ENCODE peak calls at places on chromosomes 16 and 17, in five cellular contexts. One of them, this sample, is unnamed.

GRCh38 chr16:14628806-14629611 is 1.1 kb downstream of the PARN start:
- DNase-seq in ovary: no peak
- DNase-seq in heart left ventricle: no peak
- DNase-seq in lower leg skin: no peak
- DNase-seq in NB4: no peak
- DNase-seq in this sample: no peak

GRCh38 chr16:12573730-12574383 is 229.8 kb downstream of the CPPED1 start:
- DNase-seq in lower leg skin: peak
- DNase-seq in heart left ventricle: no peak
- DNase-seq in NB4: peak
- DNase-seq in ovary: no peak
- DNase-seq in this sample: peak

GRCh38 chr16:74844041-74844826 is 69.6 kb upstream of the FA2H start:
- DNase-seq in lower leg skin: no peak
- DNase-seq in ovary: no peak
- DNase-seq in heart left ventricle: no peak
- DNase-seq in NB4: no peak
- DNase-seq in this sample: no peak

GRCh38 chr16:17359778-17360177 is 111.0 kb downstream of the XYLT1 start:
- DNase-seq in NB4: peak
- DNase-seq in ovary: no peak
- DNase-seq in heart left ventricle: no peak
- DNase-seq in lower leg skin: no peak
- DNase-seq in this sample: peak

GRCh38 chr17:58327363-58328194 is 1.0 kb downstream of the TSPOAP1 start:
- DNase-seq in ovary: no peak
- DNase-seq in lower leg skin: no peak
- DNase-seq in heart left ventricle: peak
- DNase-seq in NB4: no peak
- DNase-seq in this sample: no peak

GRCh38 chr17:57672205-57672632 is 72.9 kb downstream of the CCDC182 start:
- DNase-seq in heart left ventricle: no peak
- DNase-seq in NB4: peak
- DNase-seq in ovary: no peak
- DNase-seq in lower leg skin: peak
- DNase-seq in this sample: no peak

GRCh38 chr17:66115246-66115645 is 76.7 kb downstream of the CEP112 start:
- DNase-seq in lower leg skin: no peak
- DNase-seq in NB4: no peak
- DNase-seq in ovary: no peak
- DNase-seq in heart left ventricle: no peak
- DNase-seq in this sample: no peak

GRCh38 chr16:17345043-17345442 is 125.7 kb downstream of the XYLT1 start:
- DNase-seq in NB4: peak
- DNase-seq in heart left ventricle: no peak
- DNase-seq in ovary: no peak
- DNase-seq in lower leg skin: peak
- DNase-seq in this sample: peak

GRCh38 chr16:54180421-54181359 is 105.9 kb downstream of the IRX3 start:
- DNase-seq in NB4: no peak
- DNase-seq in ovary: no peak
- DNase-seq in lower leg skin: no peak
- DNase-seq in heart left ventricle: no peak
- DNase-seq in this sample: no peak

GRCh38 chr16:46961373-46962353 is 11.8 kb downstream of the DNAJA2 start:
- DNase-seq in heart left ventricle: no peak
- DNase-seq in lower leg skin: peak
- DNase-seq in ovary: no peak
- DNase-seq in NB4: peak
- DNase-seq in this sample: no peak

GRCh38 chr16:50781043-50781442 is 39.2 kb downstream of the CYLD start:
- DNase-seq in heart left ventricle: no peak
- DNase-seq in ovary: no peak
- DNase-seq in NB4: peak
- DNase-seq in lower leg skin: no peak
- DNase-seq in this sample: no peak

DNA sequence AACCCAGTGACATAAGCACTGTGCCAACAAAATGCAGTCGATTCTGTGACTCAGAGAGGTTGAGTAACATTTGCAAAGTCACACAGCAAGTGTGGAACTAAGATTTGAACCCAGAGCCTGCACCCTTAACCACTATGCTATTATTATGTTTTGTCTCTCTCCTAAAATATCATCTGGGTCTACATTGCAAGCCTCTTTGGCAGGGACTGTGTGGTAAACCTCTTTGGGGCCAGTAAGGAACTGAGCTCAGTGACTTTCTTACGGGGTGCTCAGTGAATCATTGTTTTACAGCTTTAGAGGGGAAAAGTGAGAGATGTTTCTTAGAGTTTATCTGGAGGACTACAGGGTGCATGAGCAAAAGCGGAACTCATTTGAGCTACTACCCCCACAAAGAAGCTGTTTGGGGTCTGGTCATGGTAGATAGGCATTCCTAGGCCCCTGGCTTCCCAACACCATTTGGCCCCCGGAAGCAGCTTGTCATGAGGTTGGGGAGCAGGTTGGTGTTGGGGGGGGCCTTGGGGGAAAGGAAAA is 9.8 kb downstream of the CIITA start:
- DNase-seq in ovary: no peak
- DNase-seq in NB4: no peak
- DNase-seq in lower leg skin: no peak
- DNase-seq in heart left ventricle: no peak
- DNase-seq in this sample: no peak
- H3K4me3 ChIP-seq in ovary: no peak
- H3K4me3 ChIP-seq in NB4: no peak
- H3K4me3 ChIP-seq in lower leg skin: no peak
- H3K4me3 ChIP-seq in heart left ventricle: no peak
- H3K4me3 ChIP-seq in this sample: no peak

DNA sequence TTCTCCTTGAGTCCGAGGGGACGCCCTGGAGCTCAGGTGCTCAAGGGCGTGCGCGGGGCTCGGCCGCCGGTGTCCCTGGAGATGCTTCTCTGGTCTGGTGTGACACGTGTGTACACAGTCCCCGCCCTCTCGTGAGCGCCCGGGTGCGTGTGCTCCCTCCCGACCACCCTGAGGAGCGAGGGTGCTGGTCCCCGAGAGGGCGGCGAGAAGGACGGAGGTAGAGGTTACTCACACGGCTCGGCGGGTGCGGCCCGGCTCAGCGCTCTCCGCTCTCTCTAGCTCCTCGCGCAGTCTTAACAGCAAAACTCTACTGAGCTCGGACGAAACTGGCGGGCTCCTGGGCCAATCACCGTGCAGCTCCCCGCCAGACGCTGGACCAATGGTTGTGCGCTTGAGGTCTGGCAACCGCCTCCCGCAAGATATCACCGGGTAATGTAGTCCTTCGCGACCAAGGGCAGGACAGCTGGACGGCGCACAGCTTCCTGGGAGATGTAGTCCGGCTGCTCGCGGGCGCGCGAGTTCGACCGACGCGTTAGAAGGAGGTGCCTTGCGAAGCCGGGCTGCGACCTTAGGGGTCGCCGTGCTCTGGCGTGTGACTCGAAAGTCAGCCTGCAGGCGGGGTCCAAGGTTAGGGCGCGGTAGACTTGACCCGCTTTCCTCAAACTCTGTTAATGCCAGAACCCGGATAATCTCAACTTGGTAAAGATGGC is at the start of gene SLC25A19:
- DNase-seq in lower leg skin: peak
- DNase-seq in heart left ventricle: peak
- DNase-seq in NB4: peak
- DNase-seq in ovary: peak
- DNase-seq in this sample: peak
- TF ChIP-seq CTCF in lower leg skin: no peak
- TF ChIP-seq CTCF in heart left ventricle: no peak
- TF ChIP-seq CTCF in NB4: peak
- TF ChIP-seq CTCF in ovary: no peak
- TF ChIP-seq CTCF in this sample: no peak

DNA sequence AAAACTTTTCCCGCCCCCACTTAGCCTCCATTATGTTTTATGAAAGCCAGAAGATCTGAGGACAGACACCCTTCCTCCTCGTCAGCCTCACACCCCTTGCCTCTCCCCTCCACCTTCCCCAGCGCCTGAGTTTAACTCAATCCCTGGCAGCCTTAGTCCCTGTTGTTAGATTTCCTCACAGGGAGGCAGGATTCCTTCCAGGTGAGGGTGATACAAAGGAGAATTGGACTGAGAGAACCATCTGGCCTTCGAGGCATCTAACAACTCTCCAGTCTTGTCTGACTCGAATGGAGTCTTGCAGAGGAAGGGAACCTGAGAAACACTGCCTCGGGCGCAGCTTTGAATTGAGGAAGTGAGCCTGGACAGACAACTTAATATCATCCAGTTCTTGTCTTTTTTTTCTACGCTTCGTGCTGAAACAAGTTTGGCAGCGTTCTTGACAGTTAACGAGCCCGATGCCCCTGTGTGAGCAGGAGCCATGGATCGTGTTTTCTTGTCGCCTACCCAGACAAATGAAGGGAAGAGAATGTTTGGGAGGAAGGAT is 1.3 kb upstream of the ZNF768 start:
- DNase-seq in NB4: peak
- DNase-seq in ovary: no peak
- DNase-seq in heart left ventricle: peak
- DNase-seq in lower leg skin: peak
- DNase-seq in this sample: peak
- TF ChIP-seq POLR2A in NB4: no peak
- TF ChIP-seq POLR2A in ovary: no peak
- TF ChIP-seq POLR2A in heart left ventricle: no peak
- TF ChIP-seq POLR2A in lower leg skin: no peak
- TF ChIP-seq POLR2A in this sample: no peak

DNA sequence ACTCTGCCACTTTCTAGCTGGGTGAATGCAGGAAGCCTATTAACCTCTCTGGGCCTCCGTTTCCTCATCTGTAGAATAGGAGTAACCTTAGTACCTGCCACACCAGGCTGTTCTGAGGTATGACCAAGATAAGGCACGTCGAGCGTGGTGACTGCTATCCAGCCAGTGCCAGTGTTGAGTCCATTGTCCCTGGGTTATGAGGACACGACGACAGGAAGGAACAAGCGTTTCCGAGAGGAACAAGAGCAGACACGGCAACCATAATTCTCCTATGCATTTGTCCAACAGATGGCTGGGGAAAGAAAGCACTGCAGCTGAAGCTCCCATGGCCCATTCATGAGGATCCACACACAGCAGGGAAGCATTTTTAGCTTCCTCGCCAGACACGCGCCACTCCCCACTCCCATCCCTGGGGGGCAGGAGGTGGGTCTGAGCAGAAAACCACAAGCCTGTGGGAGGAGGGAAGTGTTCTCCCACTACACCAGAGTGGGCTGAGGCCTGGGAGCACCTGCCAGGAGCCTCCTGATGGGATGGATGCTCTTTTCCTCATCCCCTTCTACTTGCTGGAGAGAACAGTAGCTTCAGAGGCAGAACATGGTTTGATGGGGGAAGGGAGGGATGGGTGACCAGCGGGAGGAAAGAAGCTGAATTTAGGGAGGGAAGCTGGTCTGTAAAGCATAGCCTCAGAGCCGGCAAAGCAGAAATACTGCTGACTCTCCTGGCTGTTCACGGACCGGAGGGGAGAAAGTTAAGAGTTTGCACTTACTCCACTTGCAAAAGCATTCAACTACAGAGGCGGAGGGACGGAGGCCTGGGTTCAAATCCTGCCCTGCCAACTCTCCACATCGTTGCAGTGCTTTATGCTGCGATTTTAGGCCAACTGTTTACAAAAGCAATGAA is 2.7 kb downstream of the COTL1 start:
- DNase-seq in lower leg skin: no peak
- DNase-seq in ovary: no peak
- DNase-seq in NB4: peak
- DNase-seq in heart left ventricle: no peak
- DNase-seq in this sample: no peak
- H3K4me3 ChIP-seq in lower leg skin: no peak
- H3K4me3 ChIP-seq in ovary: no peak
- H3K4me3 ChIP-seq in NB4: no peak
- H3K4me3 ChIP-seq in heart left ventricle: no peak
- H3K4me3 ChIP-seq in this sample: no peak

GRCh38 chr17:2094891-2095535 is 40.1 kb downstream of the HIC1 start:
- DNase-seq in lower leg skin: peak
- DNase-seq in heart left ventricle: peak
- DNase-seq in ovary: no peak
- DNase-seq in NB4: peak
- DNase-seq in this sample: peak
- TF ChIP-seq CTCF in lower leg skin: no peak
- TF ChIP-seq CTCF in heart left ventricle: peak
- TF ChIP-seq CTCF in ovary: no peak
- TF ChIP-seq CTCF in NB4: peak
- TF ChIP-seq CTCF in this sample: peak

GRCh38 chr16:8854298-8854948 is 14.4 kb downstream of the CARHSP1 start:
- DNase-seq in heart left ventricle: no peak
- DNase-seq in ovary: no peak
- DNase-seq in NB4: no peak
- DNase-seq in lower leg skin: no peak
- DNase-seq in this sample: no peak
- TF ChIP-seq POLR2A in heart left ventricle: no peak
- TF ChIP-seq POLR2A in ovary: no peak
- TF ChIP-seq POLR2A in NB4: no peak
- TF ChIP-seq POLR2A in lower leg skin: no peak
- TF ChIP-seq POLR2A in this sample: no peak

GRCh38 chr16:31714899-31715504 is 158.6 kb upstream of the ZNF267 start:
- DNase-seq in lower leg skin: peak
- DNase-seq in ovary: no peak
- DNase-seq in NB4: no peak
- DNase-seq in heart left ventricle: no peak
- DNase-seq in this sample: no peak

GRCh38 chr16:31713945-31714898 is 159.4 kb upstream of the ZNF267 start:
- DNase-seq in lower leg skin: peak
- DNase-seq in heart left ventricle: no peak
- DNase-seq in NB4: peak
- DNase-seq in ovary: no peak
- DNase-seq in this sample: peak

GRCh38 chr16:31713071-31713944 is 160.3 kb upstream of the ZNF267 start:
- DNase-seq in NB4: peak
- DNase-seq in ovary: peak
- DNase-seq in heart left ventricle: peak
- DNase-seq in lower leg skin: peak
- DNase-seq in this sample: peak

GRCh38 chr16:31718998-31719397 is 154.6 kb upstream of the ZNF267 start:
- DNase-seq in NB4: no peak
- DNase-seq in lower leg skin: no peak
- DNase-seq in heart left ventricle: no peak
- DNase-seq in ovary: no peak
- DNase-seq in this sample: no peak

GRCh38 chr16:31715915-31716314 is 157.7 kb upstream of the ZNF267 start:
- DNase-seq in heart left ventricle: no peak
- DNase-seq in NB4: no peak
- DNase-seq in ovary: no peak
- DNase-seq in lower leg skin: no peak
- DNase-seq in this sample: no peak
- H3K4me3 ChIP-seq in heart left ventricle: no peak
- H3K4me3 ChIP-seq in NB4: no peak
- H3K4me3 ChIP-seq in ovary: no peak
- H3K4me3 ChIP-seq in lower leg skin: no peak
- H3K4me3 ChIP-seq in this sample: no peak

DNA sequence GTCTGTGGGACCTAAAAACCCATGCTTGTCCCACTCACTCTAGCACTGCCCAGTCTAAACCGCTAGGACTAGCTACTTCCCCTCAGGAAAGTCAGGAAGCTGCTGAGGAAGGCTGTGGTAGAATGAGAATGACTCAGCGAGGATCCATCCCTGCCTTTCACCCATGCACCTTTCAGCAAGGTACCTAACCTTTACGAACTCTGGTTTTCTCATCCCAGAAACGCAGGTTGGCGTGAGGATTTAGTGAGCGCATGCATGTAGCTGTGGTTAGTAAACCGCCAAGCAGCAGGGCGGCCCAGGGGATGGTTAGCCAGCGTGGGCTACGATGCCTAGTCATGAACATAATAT is 26.3 kb upstream of the RFFL start:
- DNase-seq in lower leg skin: peak
- DNase-seq in ovary: peak
- DNase-seq in heart left ventricle: no peak
- DNase-seq in NB4: peak
- DNase-seq in this sample: no peak
- TF ChIP-seq CTCF in lower leg skin: no peak
- TF ChIP-seq CTCF in ovary: no peak
- TF ChIP-seq CTCF in heart left ventricle: no peak
- TF ChIP-seq CTCF in NB4: no peak
- TF ChIP-seq CTCF in this sample: no peak

This sample was measured in body of pancreas.